ENCODE peak calls at places on chromosomes 6 and 20, in five cellular contexts. V, J, I, K and C are unnamed samples.

GRCh38 chr20:8082999-8083398 is 49.1 kb upstream of the PLCB1 start:
- DNase-seq in V (no peak), J (no peak), I (peak), K (peak), C (no peak)

GRCh38 chr6:36594029-36594815 is at the start of gene SRSF3:
- DNase-seq in V (peak), J (peak), I (peak), K (peak), C (peak)

GRCh38 chr6:23446394-23447001 is 679.5 kb upstream of the NRSN1 start:
- DNase-seq in V (no peak), J (no peak), I (peak), K (no peak), C (no peak)

GRCh38 chr6:28742668-28743270 is 181.0 kb downstream of the TRIM27 start:
- DNase-seq in V (no peak), J (no peak), I (peak), K (no peak), C (no peak)

GRCh38 chr6:52403086-52403485 is 17.1 kb upstream of the EFHC1 start:
- DNase-seq in V (no peak), J (no peak), I (no peak), K (no peak), C (no peak)

GRCh38 chr6:53044071-53044470 is 21.1 kb upstream of the FBXO9 start:
- DNase-seq in V (no peak), J (no peak), I (peak), K (no peak), C (peak)

GRCh38 chr6:70103798-70104197 is 199.1 kb downstream of the COL9A1 start:
- DNase-seq in V (no peak), J (no peak), I (no peak), K (no peak), C (no peak)

GRCh38 chr6:54813901-54814300 is 32.7 kb upstream of the FAM83B start:
- DNase-seq in V (no peak), J (no peak), I (peak), K (no peak), C (no peak)

GRCh38 chr20:40563296-40563950 is 125.6 kb downstream of the MAFB start:
- DNase-seq in V (no peak), J (peak), I (peak), K (no peak), C (no peak)

GRCh38 chr6:110649704-110650103 is 165.6 kb downstream of the CDK19 start:
- DNase-seq in V (no peak), J (no peak), I (no peak), K (no peak), C (no peak)

GRCh38 chr6:110654096-110654820 is 161.0 kb downstream of the CDK19 start:
- DNase-seq in V (no peak), J (no peak), I (no peak), K (no peak), C (no peak)

GRCh38 chr6:110650755-110651154 is 164.5 kb downstream of the CDK19 start:
- DNase-seq in V (no peak), J (no peak), I (no peak), K (no peak), C (no peak)

GRCh38 chr6:110653381-110653780 is 161.9 kb downstream of the CDK19 start:
- DNase-seq in V (no peak), J (no peak), I (no peak), K (no peak), C (no peak)

DNA sequence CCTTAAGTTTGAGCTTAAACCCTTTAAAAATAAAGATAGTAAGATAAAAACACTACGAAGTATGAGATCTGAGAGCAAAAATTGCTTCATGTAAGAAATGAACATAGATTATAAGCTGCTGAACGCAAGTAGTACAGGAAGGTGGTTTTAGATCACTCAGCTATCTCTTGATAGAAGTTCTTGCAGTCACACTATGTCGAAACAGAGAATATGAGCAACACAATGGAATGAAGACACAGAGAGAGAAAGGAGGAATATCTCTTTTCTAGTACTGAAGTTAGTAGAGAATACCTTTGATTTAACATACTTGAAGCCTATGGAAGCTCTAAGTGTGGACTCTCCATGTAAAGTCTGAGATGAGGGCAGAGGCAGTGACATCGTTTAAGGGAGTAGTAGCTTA is 162.7 kb downstream of the CDK19 start:
- DNase-seq in V (no peak), J (no peak), I (peak), K (no peak), C (no peak)
- H3K27ac ChIP-seq in V (no peak), J (no peak), I (no peak), K (no peak), C (peak)

GRCh38 chr20:50142812-50143211 is 10.7 kb downstream of the PEDS1 start:
- DNase-seq in V (no peak), J (peak), I (no peak), K (no peak), C (no peak)
- H3K27ac ChIP-seq in V (no peak), J (no peak), I (no peak), K (no peak), C (peak)

GRCh38 chr6:5482619-5483018 is 221.3 kb downstream of the FARS2 start:
- DNase-seq in V (no peak), J (no peak), I (no peak), K (no peak), C (no peak)

GRCh38 chr6:5481024-5481423 is 219.7 kb downstream of the FARS2 start:
- DNase-seq in V (no peak), J (no peak), I (no peak), K (no peak), C (no peak)

GRCh38 chr6:5475779-5476178 is 214.5 kb downstream of the FARS2 start:
- DNase-seq in V (no peak), J (no peak), I (no peak), K (no peak), C (no peak)

GRCh38 chr6:5472583-5472982 is 211.3 kb downstream of the FARS2 start:
- DNase-seq in V (no peak), J (no peak), I (no peak), K (no peak), C (no peak)

GRCh38 chr6:5478380-5478779 is 217.1 kb downstream of the FARS2 start:
- DNase-seq in V (no peak), J (no peak), I (no peak), K (no peak), C (no peak)
- H3K27ac ChIP-seq in V (no peak), J (no peak), I (no peak), K (no peak), C (no peak)

DNA sequence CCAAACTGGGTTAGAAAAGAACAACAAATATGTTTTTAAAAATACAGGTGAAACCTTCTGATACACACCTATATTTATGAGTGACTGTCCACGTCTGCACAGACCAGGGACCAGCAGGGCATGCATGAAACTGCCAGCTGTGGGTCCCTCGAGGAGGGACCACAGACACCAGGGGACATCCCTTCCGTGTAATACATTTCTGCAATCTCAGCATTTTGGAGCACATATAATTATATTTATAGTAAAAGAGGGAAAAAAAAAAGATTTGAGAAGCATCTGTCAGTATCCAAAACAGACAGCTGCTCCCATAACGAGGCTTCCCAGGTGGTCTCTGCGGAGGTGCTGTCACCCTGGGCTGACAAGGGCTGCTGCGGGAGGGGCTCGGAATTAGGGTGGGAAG is 40.2 kb downstream of the PMEPA1 start:
- DNase-seq in V (no peak), J (no peak), I (no peak), K (no peak), C (no peak)
- H3K27ac ChIP-seq in V (no peak), J (no peak), I (no peak), K (no peak), C (no peak)

DNA sequence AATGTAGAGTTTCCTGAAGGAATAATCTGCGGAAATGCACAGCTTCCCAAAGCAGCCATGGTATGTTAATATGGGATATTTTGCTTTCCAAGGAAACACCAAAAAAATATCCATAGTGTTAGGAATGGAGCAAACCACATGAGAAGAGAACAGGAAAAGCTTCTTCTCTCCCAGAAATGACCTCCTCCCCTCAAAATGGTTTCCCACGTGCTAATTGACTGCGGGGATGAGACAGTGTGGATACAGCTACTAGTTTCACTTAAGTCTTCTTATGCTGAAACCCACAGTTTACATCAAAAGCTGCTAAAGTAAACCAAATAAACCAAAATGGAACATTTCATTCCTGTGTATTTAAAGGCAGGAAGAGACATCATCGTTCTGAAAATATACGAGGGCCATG is 69.4 kb downstream of the FYN start:
- DNase-seq in V (no peak), J (no peak), I (no peak), K (no peak), C (no peak)
- H3K27ac ChIP-seq in V (no peak), J (no peak), I (no peak), K (no peak), C (no peak)

GRCh38 chr20:38726849-38727601 is 2.7 kb downstream of the SLC32A1 start:
- DNase-seq in V (peak), J (no peak), I (peak), K (no peak), C (peak)
- H3K27ac ChIP-seq in V (no peak), J (no peak), I (no peak), K (no peak), C (no peak)

GRCh38 chr20:18322551-18322950 is 34.2 kb downstream of the ZNF133 start:
- DNase-seq in V (no peak), J (no peak), I (no peak), K (no peak), C (no peak)

GRCh38 chr20:18324596-18325089 is 36.3 kb downstream of the ZNF133 start:
- DNase-seq in V (no peak), J (no peak), I (no peak), K (no peak), C (no peak)

GRCh38 chr20:18326990-18327389 is 38.7 kb downstream of the ZNF133 start:
- DNase-seq in V (no peak), J (no peak), I (no peak), K (no peak), C (no peak)

DNA sequence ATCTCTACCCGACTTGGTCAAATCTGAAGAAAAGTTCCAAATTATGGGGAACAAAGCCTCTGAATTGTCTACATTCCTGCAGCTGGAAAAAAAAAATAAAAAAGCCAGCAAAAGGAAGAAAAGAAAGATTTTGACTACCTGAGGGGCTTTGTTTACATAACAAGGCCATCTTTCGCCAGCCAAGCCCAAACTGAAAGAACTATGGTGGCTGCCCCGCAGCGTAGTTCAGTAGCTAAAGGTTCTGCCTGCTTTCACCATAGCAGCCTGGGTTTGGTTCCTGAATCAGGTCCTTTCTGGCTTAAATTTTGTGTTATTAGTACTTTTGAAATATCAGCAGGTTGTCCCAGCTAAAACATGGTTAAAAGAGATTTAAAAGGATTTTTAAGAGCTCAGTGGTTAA is 35.4 kb downstream of the ZNF133 start:
- DNase-seq in V (no peak), J (no peak), I (no peak), K (no peak), C (no peak)
- H3K27ac ChIP-seq in V (no peak), J (no peak), I (no peak), K (no peak), C (no peak)

GRCh38 chr20:51354769-51355319 is 187.7 kb downstream of the NFATC2 start:
- DNase-seq in V (no peak), J (no peak), I (no peak), K (no peak), C (no peak)

GRCh38 chr20:51359401-51359800 is 183.1 kb downstream of the NFATC2 start:
- DNase-seq in V (no peak), J (no peak), I (no peak), K (no peak), C (no peak)

GRCh38 chr20:51357543-51357942 is 185.0 kb downstream of the NFATC2 start:
- DNase-seq in V (no peak), J (no peak), I (no peak), K (no peak), C (no peak)

GRCh38 chr20:51358032-51358724 is 184.3 kb downstream of the NFATC2 start:
- DNase-seq in V (no peak), J (no peak), I (no peak), K (no peak), C (no peak)

DNA sequence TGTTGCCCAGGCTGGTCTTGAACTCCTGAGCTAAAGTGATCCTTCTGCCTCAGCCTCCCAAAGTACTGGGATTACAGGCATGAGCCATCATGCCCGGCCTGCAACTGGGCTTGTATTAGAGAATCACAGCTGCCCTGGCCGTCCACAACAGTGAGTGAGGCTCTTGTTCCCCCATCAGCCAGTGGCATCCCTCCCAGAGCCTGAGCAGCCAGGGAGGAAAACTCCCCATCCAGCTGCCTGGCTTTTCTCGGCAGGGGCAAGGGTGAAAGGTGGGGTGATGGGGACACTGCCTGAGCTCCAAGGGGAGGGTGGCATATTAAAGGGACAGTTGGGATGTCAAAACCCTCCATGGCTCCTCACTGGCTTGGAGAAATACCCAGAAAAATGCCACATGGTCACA is 185.6 kb downstream of the NFATC2 start:
- DNase-seq in V (no peak), J (no peak), I (no peak), K (no peak), C (no peak)
- H3K27ac ChIP-seq in V (no peak), J (no peak), I (no peak), K (no peak), C (no peak)